ENCODE peak calls at places on chromosomes 4 and X, in ten cellular contexts. G is transverse colon, B is endothelial cell of umbilical vein, S is pancreas, T is PC-9, J is heart left ventricle, K is HepG2, F is right atrium auricular region, A is psoas muscle, D is stomach. Y is an unnamed sample. For H3K36me3, the result is how much of the 10 kb centered on the place peaks cover.

GRCh38 chr4:161816958-161817357 is 346.8 kb downstream of the FSTL5 start:
- DNase-seq in G (no peak), B (no peak), S (no peak), T (no peak), J (no peak), K (no peak), F (no peak), A (no peak), D (no peak), Y (no peak)

GRCh38 chr4:73450398-73451004 is 14.5 kb downstream of the AFP start:
- DNase-seq in G (no peak), B (no peak), S (peak), T (peak), J (peak), K (no peak), F (peak), A (peak), D (no peak), Y (peak)

GRCh38 chrX:136710324-136710951 is 62.5 kb downstream of the CD40LG start:
- DNase-seq in G (no peak), B (peak), S (no peak), T (no peak), J (no peak), K (no peak), F (no peak), A (no peak), D (no peak), Y (no peak)

GRCh38 chrX:9182041-9182440 is 148.1 kb upstream of the FAM9B start:
- DNase-seq in G (no peak), B (no peak), S (no peak), T (no peak), J (no peak), K (no peak), F (no peak), A (no peak), D (no peak), Y (no peak)

GRCh38 chrX:39854772-39855747 is 242.7 kb downstream of the BCOR start:
- DNase-seq in G (peak), B (no peak), S (no peak), T (no peak), J (no peak), K (no peak), F (no peak), A (no peak), D (no peak), Y (no peak)

GRCh38 chr4:158840131-158840530 is 71.3 kb downstream of the FNIP2 start:
- DNase-seq in G (no peak), B (no peak), S (no peak), T (no peak), J (no peak), K (no peak), F (no peak), A (no peak), D (no peak), Y (no peak)

GRCh38 chr4:648579-649292 is 23.4 kb downstream of the PDE6B start:
- DNase-seq in G (no peak), B (no peak), S (peak), T (peak), J (peak), K (peak), F (no peak), A (peak), D (no peak), Y (peak)

GRCh38 chrX:3651272-3651671 is 62.2 kb downstream of the PRKX start:
- DNase-seq in G (no peak), B (peak), S (no peak), T (no peak), J (no peak), K (no peak), F (no peak), A (no peak), D (no peak), Y (no peak)

GRCh38 chr4:80465238-80465637 is 129.7 kb downstream of the CFAP299 start:
- DNase-seq in G (no peak), B (no peak), S (no peak), T (peak), J (no peak), K (no peak), F (no peak), A (no peak), D (no peak), Y (no peak)

GRCh38 chr4:24583451-24584174 is 741 bp downstream of the DHX15 start:
- DNase-seq in G (peak), B (peak), S (peak), T (peak), J (peak), K (peak), F (peak), A (peak), D (peak), Y (peak)

GRCh38 chr4:188767496-188767895 is 628.3 kb downstream of the TRIML1 start:
- DNase-seq in G (no peak), B (no peak), S (no peak), T (no peak), J (no peak), K (no peak), F (no peak), A (no peak), D (no peak), Y (no peak)

GRCh38 chrX:17464196-17464595 is 89.2 kb downstream of the NHS start:
- DNase-seq in G (no peak), B (no peak), S (no peak), T (peak), J (no peak), K (no peak), F (no peak), A (no peak), D (no peak), Y (no peak)

GRCh38 chr4:141473952-141474351 is 162.4 kb upstream of the IL15 start:
- DNase-seq in G (no peak), B (no peak), S (no peak), T (no peak), J (no peak), K (no peak), F (no peak), A (no peak), D (no peak), Y (no peak)

GRCh38 chr4:44632089-44632488 is 19.3 kb downstream of the YIPF7 start:
- DNase-seq in G (no peak), B (no peak), S (no peak), T (no peak), J (no peak), K (no peak), F (no peak), A (no peak), D (no peak), Y (no peak)

GRCh38 chr4:8270912-8271815 is 1.6 kb downstream of the HTRA3 start:
- DNase-seq in G (no peak), B (no peak), S (peak), T (no peak), J (peak), K (no peak), F (no peak), A (no peak), D (no peak), Y (peak)

GRCh38 chrX:13688772-13689518 is at the start of gene RAB9A:
- DNase-seq in G (peak), B (peak), S (peak), T (peak), J (peak), K (peak), F (peak), A (peak), D (peak), Y (peak)

GRCh38 chrX:153944140-153944799 is at the start of gene RENBP:
- DNase-seq in G (peak), B (no peak), S (no peak), T (no peak), J (peak), K (no peak), F (no peak), A (no peak), D (peak), Y (peak)

GRCh38 chrX:49270249-49270921 is 792 bp downstream of the PPP1R3F start:
- DNase-seq in G (no peak), B (no peak), S (no peak), T (no peak), J (no peak), K (no peak), F (no peak), A (no peak), D (no peak), Y (no peak)

GRCh38 chr4:52783069-52783468 is 31.8 kb upstream of the ERVMER34-1 start:
- DNase-seq in G (no peak), B (no peak), S (no peak), T (no peak), J (no peak), K (no peak), F (no peak), A (no peak), D (no peak), Y (no peak)

GRCh38 chr4:123505457-123506310 is 109.1 kb downstream of the SPRY1 start:
- DNase-seq in G (peak), B (peak), S (peak), T (peak), J (peak), K (peak), F (peak), A (peak), D (peak), Y (peak)

GRCh38 chrX:3655181-3655580 is 58.3 kb downstream of the PRKX start:
- DNase-seq in G (no peak), B (no peak), S (no peak), T (no peak), J (no peak), K (no peak), F (no peak), A (no peak), D (no peak), Y (no peak)

GRCh38 chrX:102651968-102652744 is 873 bp downstream of the GPRASP1 start:
- DNase-seq in G (peak), B (peak), S (no peak), T (no peak), J (no peak), K (no peak), F (peak), A (peak), D (no peak), Y (peak)

GRCh38 chr4:116099596-116099995 is 985.8 kb downstream of the TRAM1L1 start:
- DNase-seq in G (no peak), B (no peak), S (no peak), T (no peak), J (no peak), K (no peak), F (no peak), A (no peak), D (no peak), Y (no peak)

GRCh38 chr4:98780111-98780549 is 121.7 kb upstream of the TSPAN5 start:
- DNase-seq in G (no peak), B (no peak), S (no peak), T (no peak), J (no peak), K (no peak), F (no peak), A (no peak), D (no peak), Y (no peak)

GRCh38 chrX:136028383-136028984 is 43.2 kb downstream of the SLC9A6 start:
- DNase-seq in G (no peak), B (peak), S (no peak), T (no peak), J (no peak), K (peak), F (no peak), A (no peak), D (no peak), Y (no peak)

GRCh38 chr4:118034061-118034785 is at the start of gene NDST3:
- DNase-seq in G (peak), B (peak), S (peak), T (peak), J (peak), K (peak), F (no peak), A (peak), D (peak), Y (peak)

GRCh38 chr4:103137446-103137827 is 37.8 kb upstream of the BDH2 start:
- DNase-seq in G (no peak), B (peak), S (no peak), T (peak), J (no peak), K (no peak), F (no peak), A (no peak), D (no peak), Y (no peak)

GRCh38 chr4:53706422-53707032 is 115.2 kb upstream of the LNX1 start:
- DNase-seq in G (no peak), B (peak), S (no peak), T (no peak), J (no peak), K (peak), F (no peak), A (no peak), D (no peak), Y (no peak)

GRCh38 chrX:31420711-31421151 is 348.9 kb upstream of the FTHL17 start:
- DNase-seq in G (no peak), B (no peak), S (no peak), T (no peak), J (no peak), K (no peak), F (no peak), A (no peak), D (no peak), Y (no peak)

GRCh38 chr4:73922317-73922716 is 53.1 kb downstream of the CXCL1 start:
- DNase-seq in G (no peak), B (no peak), S (no peak), T (no peak), J (no peak), K (no peak), F (no peak), A (no peak), D (no peak), Y (no peak)

GRCh38 chrX:22220941-22221340 is 51.8 kb upstream of the CBLL2 start:
- DNase-seq in G (no peak), B (peak), S (no peak), T (peak), J (no peak), K (no peak), F (no peak), A (no peak), D (no peak), Y (no peak)

GRCh38 chr4:14810568-14810967 is 191.7 kb upstream of the CPEB2 start:
- DNase-seq in G (no peak), B (no peak), S (no peak), T (no peak), J (no peak), K (no peak), F (no peak), A (no peak), D (no peak), Y (no peak)

GRCh38 chrX:151697537-151697936 is 2.3 kb downstream of the PRRG3 start:
- DNase-seq in G (no peak), B (no peak), S (no peak), T (no peak), J (no peak), K (no peak), F (no peak), A (no peak), D (no peak), Y (no peak)

GRCh38 chrX:8138252-8138651 is 32.8 kb downstream of the VCX2 start:
- DNase-seq in G (no peak), B (no peak), S (no peak), T (no peak), J (no peak), K (no peak), F (no peak), A (no peak), D (no peak), Y (no peak)

GRCh38 chrX:87517571-87518141 is at the start of gene KLHL4:
- DNase-seq in G (no peak), B (peak), S (no peak), T (peak), J (no peak), K (no peak), F (peak), A (no peak), D (no peak), Y (peak)

GRCh38 chr4:2797188-2797544 is 4.3 kb downstream of the SH3BP2 start:
- DNase-seq in G (no peak), B (no peak), S (peak), T (no peak), J (peak), K (no peak), F (no peak), A (no peak), D (peak), Y (peak)

GRCh38 chr4:133823177-133823576 is 378.4 kb downstream of the PABPC4L start:
- DNase-seq in G (no peak), B (no peak), S (no peak), T (no peak), J (no peak), K (no peak), F (no peak), A (no peak), D (no peak), Y (no peak)

GRCh38 chr4:11650801-11651596 is 222.3 kb upstream of the HS3ST1 start:
- DNase-seq in G (no peak), B (no peak), S (no peak), T (no peak), J (no peak), K (no peak), F (no peak), A (no peak), D (no peak), Y (no peak)

GRCh38 chr4:140359571-140360427 is 13.6 kb upstream of the SCOC start:
- DNase-seq in G (peak), B (peak), S (peak), T (peak), J (no peak), K (peak), F (peak), A (peak), D (peak), Y (peak)
- TF ChIP-seq CTCF in G (peak), B (peak), S (peak), T (peak), J (peak), K (peak), F (peak), A (peak), D (peak), Y (peak)

GRCh38 chr4:124903995-124904722 is 191.6 kb upstream of the ANKRD50 start:
- DNase-seq in G (no peak), B (peak), S (peak), T (peak), J (no peak), K (no peak), F (no peak), A (peak), D (peak), Y (no peak)

GRCh38 chr4:124907881-124908280 is 195.3 kb upstream of the ANKRD50 start:
- DNase-seq in G (no peak), B (no peak), S (no peak), T (no peak), J (no peak), K (no peak), F (no peak), A (no peak), D (no peak), Y (no peak)

GRCh38 chr4:124904723-124905390 is 192.3 kb upstream of the ANKRD50 start:
- DNase-seq in G (no peak), B (peak), S (no peak), T (peak), J (no peak), K (no peak), F (no peak), A (no peak), D (no peak), Y (no peak)

GRCh38 chr4:124899997-124900396 is 187.5 kb upstream of the ANKRD50 start:
- DNase-seq in G (no peak), B (no peak), S (no peak), T (no peak), J (no peak), K (no peak), F (no peak), A (no peak), D (no peak), Y (no peak)

GRCh38 chr4:124902111-124902510 is 189.6 kb upstream of the ANKRD50 start:
- DNase-seq in G (no peak), B (no peak), S (no peak), T (no peak), J (no peak), K (no peak), F (no peak), A (no peak), D (no peak), Y (no peak)
- H3K4me3 ChIP-seq in G (no peak), B (no peak), S (no peak), T (no peak), J (no peak), K (no peak), F (no peak), A (no peak), D (no peak), Y (no peak)

DNA sequence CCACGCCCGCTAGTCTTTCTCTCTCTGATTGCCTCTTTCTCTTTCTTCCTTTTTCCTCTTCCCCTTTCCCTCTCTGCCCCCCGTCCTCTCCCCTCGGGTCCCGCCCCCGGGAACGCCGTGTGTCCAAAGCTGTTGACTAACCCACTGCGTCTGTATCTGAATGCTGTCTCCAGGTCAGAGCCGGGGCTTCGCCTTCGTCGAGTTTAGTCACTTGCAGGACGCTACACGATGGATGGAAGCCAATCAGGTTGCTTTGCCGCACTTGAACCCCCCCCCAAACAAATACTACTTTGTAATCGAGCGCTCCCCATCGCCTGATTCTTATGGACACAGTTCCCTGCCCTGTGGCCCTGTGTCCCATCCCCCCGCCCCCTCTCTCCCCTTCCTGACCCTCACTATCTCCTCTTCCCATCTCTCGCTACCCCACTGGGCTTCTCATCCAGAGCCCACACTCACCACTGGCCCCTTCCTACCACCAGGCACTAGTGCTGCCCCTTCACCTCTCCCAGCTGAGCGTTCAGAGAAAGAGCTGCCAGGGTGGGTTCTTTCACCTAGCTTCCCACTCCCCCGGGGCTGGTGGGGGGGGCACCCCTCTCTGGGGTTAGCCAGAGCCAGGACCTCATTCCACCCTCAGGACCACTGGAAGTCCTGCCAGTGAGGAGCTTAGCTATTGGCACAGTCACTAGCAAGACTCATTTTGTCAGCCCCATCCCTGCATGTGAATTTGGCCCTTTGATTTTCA is 18.6 kb upstream of the UBA1 start:
- DNase-seq in G (no peak), B (no peak), S (no peak), T (no peak), J (no peak), K (no peak), F (no peak), A (no peak), D (no peak), Y (no peak)
- H3K36me3 ChIP-seq in G (under half), B (under half), S (under half), T (under half), J (under half), K (under half), F (half or more), A (half or more), D (half or more), Y (under half)

GRCh38 chr4:148284526-148285193 is 157.6 kb downstream of the NR3C2 start:
- DNase-seq in G (no peak), B (peak), S (no peak), T (no peak), J (no peak), K (no peak), F (no peak), A (no peak), D (no peak), Y (no peak)
- TF ChIP-seq CTCF in G (no peak), B (no peak), S (no peak), T (no peak), J (peak), K (peak), F (peak), A (peak), D (no peak), Y (peak)

GRCh38 chr4:185710487-185710995 is 101.5 kb downstream of the SORBS2 start:
- DNase-seq in G (no peak), B (no peak), S (no peak), T (no peak), J (no peak), K (no peak), F (no peak), A (no peak), D (no peak), Y (no peak)
- H3K4me3 ChIP-seq in G (no peak), B (no peak), S (no peak), T (no peak), J (no peak), K (no peak), F (no peak), A (no peak), D (no peak), Y (no peak)

GRCh38 chr4:145843148-145843547 is 95.5 kb downstream of the ZNF827 start:
- DNase-seq in G (no peak), B (peak), S (no peak), T (no peak), J (no peak), K (no peak), F (no peak), A (no peak), D (no peak), Y (no peak)
- H3K36me3 ChIP-seq in G (under half), B (under half), S (under half), T (under half), J (under half), K (under half), F (under half), A (under half), D (under half), Y (under half)

Y was measured in WERI-Rb-1.